ENCODE peak calls at places on chromosome 19, in eight cellular contexts. E, Y, I, M, T, X, K and L are unnamed samples.
A peak's percentile ranks its signal among the peaks of the same experiment; 100 is the strongest.

GRCh38 chr19:55638864-55639359 is 1.9 kb upstream of the ZNF580 start:
- DNase-seq in E (no peak), Y (no peak), I (no peak), M (peak; percentile 87), T (peak; percentile 66), X (peak; percentile 21), K (no peak), L (no peak)

GRCh38 chr19:16585808-16586476 is 13.7 kb upstream of the SLC35E1 start:
- DNase-seq in E (no peak), Y (no peak), I (no peak), M (no peak), T (no peak), X (peak; percentile 19), K (peak; percentile 57), L (no peak)

GRCh38 chr19:16860996-16861395 is 27.8 kb upstream of the F2RL3 start:
- DNase-seq in E (no peak), Y (no peak), I (no peak), M (no peak), T (no peak), X (no peak), K (no peak), L (no peak)

GRCh38 chr19:55581145-55581827 is 638 bp upstream of the ZNF579 start:
- DNase-seq in E (peak; percentile 40), Y (no peak), I (no peak), M (peak; percentile 60), T (peak; percentile 20), X (no peak), K (no peak), L (no peak)

GRCh38 chr19:49059056-49059455 is 1.5 kb upstream of the CGB7 start:
- DNase-seq in E (no peak), Y (no peak), I (no peak), M (no peak), T (no peak), X (no peak), K (no peak), L (no peak)

GRCh38 chr19:56071151-56071550 is 49.9 kb downstream of the ZNF787 start:
- DNase-seq in E (no peak), Y (no peak), I (no peak), M (no peak), T (peak; percentile 39), X (no peak), K (no peak), L (no peak)

GRCh38 chr19:17739121-17739875 is 12.0 kb upstream of the FCHO1 start:
- DNase-seq in E (no peak), Y (no peak), I (no peak), M (no peak), T (no peak), X (no peak), K (no peak), L (no peak)

GRCh38 chr19:39310558-39311311 is 9.9 kb downstream of the LRFN1 start:
- DNase-seq in E (no peak), Y (no peak), I (no peak), M (peak; percentile 55), T (no peak), X (no peak), K (no peak), L (no peak)

GRCh38 chr19:35380450-35381124 is 9.7 kb downstream of the GPR42 start:
- DNase-seq in E (peak; percentile 35), Y (no peak), I (no peak), M (no peak), T (peak; percentile 89), X (no peak), K (no peak), L (no peak)

GRCh38 chr19:4638330-4638729 is 986 bp upstream of the TNFAIP8L1 start:
- DNase-seq in E (no peak), Y (no peak), I (peak; percentile 37), M (no peak), T (no peak), X (no peak), K (no peak), L (no peak)

GRCh38 chr19:16456652-16457194 is 15.0 kb downstream of the EPS15L1 start:
- DNase-seq in E (no peak), Y (no peak), I (no peak), M (no peak), T (no peak), X (no peak), K (no peak), L (no peak)

GRCh38 chr19:17159466-17160393 is 55.4 kb upstream of the USE1 start:
- DNase-seq in E (no peak), Y (no peak), I (no peak), M (no peak), T (peak; percentile 56), X (peak; percentile 6), K (no peak), L (no peak)

GRCh38 chr19:14563989-14564650 is 7.7 kb downstream of the NDUFB7 start:
- DNase-seq in E (no peak), Y (no peak), I (no peak), M (peak; percentile 79), T (no peak), X (no peak), K (peak; percentile 72), L (no peak)

GRCh38 chr19:3365447-3366103 is 808 bp upstream of the NFIC start:
- DNase-seq in E (peak; percentile 67), Y (no peak), I (peak; percentile 83), M (peak; percentile 79), T (no peak), X (peak; percentile 66), K (peak; percentile 87), L (peak; percentile 94)

GRCh38 chr19:3512562-3512961 is 6.5 kb downstream of the FZR1 start:
- DNase-seq in E (no peak), Y (no peak), I (no peak), M (no peak), T (no peak), X (no peak), K (no peak), L (no peak)

GRCh38 chr19:39470724-39471339 is 9.8 kb upstream of the TIMM50 start:
- DNase-seq in E (no peak), Y (no peak), I (no peak), M (no peak), T (no peak), X (peak; percentile 12), K (no peak), L (no peak)

GRCh38 chr19:14072535-14073231 is at the start of gene MISP3:
- DNase-seq in E (peak; percentile 90), Y (no peak), I (no peak), M (peak; percentile 49), T (no peak), X (no peak), K (no peak), L (peak; percentile 75)

GRCh38 chr19:3403489-3404323 is 37.3 kb downstream of the NFIC start:
- DNase-seq in E (peak; percentile 91), Y (no peak), I (peak; percentile 95), M (no peak), T (peak; percentile 48), X (peak; percentile 97), K (peak; percentile 94), L (peak; percentile 99)

GRCh38 chr19:2170987-2171348 is 7.2 kb downstream of the DOT1L start:
- DNase-seq in E (no peak), Y (no peak), I (no peak), M (no peak), T (no peak), X (no peak), K (no peak), L (no peak)
- H3K27ac ChIP-seq in E (peak overlapping the region; percentile 97), Y (peak overlapping the region; percentile 25), I (peak overlapping the region; percentile 91), M (peak overlapping the region; percentile 89), T (peak overlapping the region; percentile 96), X (peak overlapping the region; percentile 28), K (no peak overlapping the region), L (peak overlapping the region; percentile 100)

DNA sequence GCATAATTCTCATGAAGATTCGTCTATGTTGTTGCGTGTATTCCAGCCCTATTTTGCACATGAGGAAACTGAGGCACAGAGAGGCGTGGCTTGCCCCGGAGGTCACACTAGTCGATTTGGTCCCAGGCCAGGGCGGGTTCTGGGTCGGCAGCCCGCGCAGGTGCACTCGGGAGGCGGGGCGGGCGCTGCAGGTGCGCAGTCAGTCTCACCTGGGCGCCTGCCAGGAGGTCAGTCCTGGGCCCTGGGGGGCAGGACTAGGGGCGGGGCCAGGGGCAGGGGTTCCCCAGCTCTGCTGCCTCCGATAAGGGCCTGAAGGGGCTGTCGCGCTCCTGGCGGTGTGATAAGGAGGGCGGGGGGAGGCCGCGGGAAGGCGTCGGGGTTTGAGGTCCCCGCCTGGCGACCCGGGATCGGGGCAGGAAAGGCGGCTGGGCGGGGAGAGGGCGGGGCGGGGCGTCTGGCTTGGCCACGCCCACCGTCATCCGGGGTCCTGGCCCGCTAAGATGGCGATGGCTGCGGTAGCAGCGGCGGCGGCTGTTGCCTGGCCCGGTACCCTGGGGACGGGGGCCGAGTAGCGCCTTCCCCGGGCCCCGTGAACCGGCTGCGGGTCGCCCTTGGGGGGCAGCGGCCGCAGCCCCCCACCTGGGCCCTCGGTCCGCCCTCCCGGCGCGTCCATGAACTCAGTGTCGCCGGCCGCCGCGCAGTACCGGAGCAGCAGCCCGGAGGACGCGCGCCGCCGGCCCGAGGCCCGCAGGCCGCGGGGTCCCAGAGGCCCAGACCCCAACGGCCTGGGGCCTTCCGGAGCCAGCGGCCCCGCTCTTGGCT is at the start of gene ATG4D:
- DNase-seq in E (peak; percentile 96), Y (no peak), I (peak; percentile 69), M (peak; percentile 60), T (peak; percentile 41), X (peak; percentile 47), K (peak; percentile 88), L (peak; percentile 85)
- TF ChIP-seq POLR2A in E (no peak), Y (no peak), I (peak; percentile 75), M (peak; percentile 79), T (peak; percentile 41), X (peak; percentile 83), K (no peak), L (peak; percentile 50)

DNA sequence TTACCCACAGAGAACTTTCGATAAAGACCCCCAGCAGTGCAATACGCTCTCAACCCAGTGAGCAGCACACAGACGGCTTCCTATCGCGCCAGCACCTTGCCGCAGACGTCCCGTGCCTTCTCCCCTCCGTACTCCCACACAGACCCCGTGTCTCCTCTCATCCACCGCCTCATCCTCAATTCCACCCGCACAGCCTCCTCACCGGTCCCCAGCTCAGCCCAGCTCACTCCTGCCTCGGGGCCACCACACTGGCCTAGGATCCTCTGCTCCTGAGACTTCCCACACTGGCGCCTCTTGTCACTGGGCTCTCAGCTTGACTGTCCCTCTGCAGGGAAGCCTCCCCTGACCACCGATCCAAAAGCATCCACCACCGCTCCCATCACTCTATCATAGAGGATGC is 9.0 kb downstream of the MLLT1 start:
- DNase-seq in E (no peak), Y (no peak), I (no peak), M (no peak), T (no peak), X (no peak), K (no peak), L (no peak)
- H3K27ac ChIP-seq in E (peak overlapping the region; percentile 91), Y (peak overlapping the region; percentile 87), I (peak overlapping the region; percentile 93), M (no peak overlapping the region), T (no peak overlapping the region), X (peak overlapping the region; percentile 81), K (peak overlapping the region; percentile 90), L (peak overlapping the region; percentile 85)

DNA sequence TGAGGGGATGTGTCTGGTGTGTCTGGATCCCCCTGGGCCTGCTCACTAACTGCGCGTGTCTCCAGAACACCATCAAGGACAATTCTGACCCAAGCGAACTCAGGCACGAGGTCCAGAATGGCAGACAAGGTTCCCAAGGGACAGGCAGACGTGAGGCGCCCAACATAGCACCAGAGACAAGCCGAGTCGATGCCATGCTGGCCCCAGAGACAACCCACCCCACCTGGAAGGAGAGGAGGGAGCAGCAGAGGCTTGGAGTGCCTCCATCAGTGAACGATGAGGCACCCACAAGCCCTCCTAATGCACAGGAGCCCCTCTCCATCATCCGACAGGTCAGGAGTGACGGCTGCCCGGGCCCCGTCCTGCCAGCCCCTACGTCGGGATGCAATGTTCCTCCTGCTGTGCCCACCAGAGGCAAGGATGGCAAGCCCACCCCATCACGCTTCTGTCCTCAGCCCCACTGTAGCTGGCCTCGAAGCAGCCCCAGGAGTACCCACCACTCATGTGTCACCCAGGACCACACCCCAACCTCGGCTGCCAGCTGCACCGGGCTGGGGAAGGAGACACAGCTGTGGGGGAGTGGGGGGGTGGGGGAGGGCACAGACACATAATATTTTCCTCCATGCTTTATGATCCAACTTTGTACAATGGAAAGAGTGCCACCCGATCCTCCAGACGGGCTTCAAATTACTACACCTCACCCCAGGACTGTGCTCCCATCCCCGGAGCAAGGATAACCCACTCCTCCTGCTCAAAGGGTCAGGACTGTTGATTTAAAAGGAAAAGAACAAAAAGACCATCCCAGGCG is 11.8 kb downstream of the AP3D1 start:
- DNase-seq in E (no peak), Y (no peak), I (no peak), M (no peak), T (no peak), X (no peak), K (no peak), L (no peak)
- TF ChIP-seq POLR2A in E (no peak), Y (no peak), I (no peak), M (no peak), T (no peak), X (no peak), K (no peak), L (no peak)